ENCODE peak calls at places on chromosomes 4 and X, in eight cellular contexts. U, W, N, P, F, Y, H and B are unnamed samples.

GRCh38 chr4:71338846-71339593 is at the start of gene SLC4A4:
- DNase-seq in U (no peak), W (peak; percentile 69), N (no peak), P (no peak), F (no peak), Y (peak; percentile 58), H (peak; percentile 20), B (no peak)

GRCh38 chr4:168797176-168797575 is 212.9 kb downstream of the CBR4 start:
- DNase-seq in U (no peak), W (peak; percentile 93), N (no peak), P (no peak), F (no peak), Y (peak; percentile 83), H (peak; percentile 83), B (no peak)

GRCh38 chr4:153784300-153784699 is 4.6 kb downstream of the SFRP2 start:
- DNase-seq in U (no peak), W (no peak), N (no peak), P (no peak), F (no peak), Y (no peak), H (no peak), B (no peak)

GRCh38 chr4:180059216-180059881 is 2183.9 kb upstream of the TENM3 start:
- DNase-seq in U (no peak), W (no peak), N (peak; percentile 59), P (no peak), F (no peak), Y (no peak), H (no peak), B (peak; percentile 23)

GRCh38 chr4:138864961-138865720 is 150.4 kb upstream of the NOCT start:
- DNase-seq in U (peak; percentile 29), W (no peak), N (no peak), P (no peak), F (no peak), Y (no peak), H (no peak), B (no peak)

GRCh38 chr4:149754526-149754925 is 61.1 kb downstream of the IQCM start:
- DNase-seq in U (no peak), W (peak; percentile 36), N (peak; percentile 76), P (no peak), F (no peak), Y (peak; percentile 23), H (peak; percentile 19), B (no peak)

GRCh38 chr4:88841635-88842034 is 144.0 kb upstream of the NAP1L5 start:
- DNase-seq in U (no peak), W (peak; percentile 60), N (no peak), P (no peak), F (no peak), Y (peak; percentile 52), H (peak; percentile 12), B (no peak)

GRCh38 chr4:78602334-78602733 is 50.8 kb downstream of the ANXA3 start:
- DNase-seq in U (no peak), W (no peak), N (no peak), P (no peak), F (no peak), Y (no peak), H (no peak), B (no peak)

GRCh38 chr4:76896731-76897521 is 1.0 kb downstream of the SOWAHB start:
- DNase-seq in U (peak; percentile 70), W (no peak), N (peak; percentile 74), P (peak; percentile 23), F (no peak), Y (no peak), H (no peak), B (peak; percentile 51)

GRCh38 chr4:146976145-146976544 is 30.5 kb upstream of the TTC29 start:
- DNase-seq in U (no peak), W (no peak), N (no peak), P (no peak), F (no peak), Y (no peak), H (no peak), B (no peak)

GRCh38 chr4:118076958-118077766 is 42.9 kb downstream of the NDST3 start:
- DNase-seq in U (no peak), W (peak; percentile 46), N (peak; percentile 76), P (no peak), F (no peak), Y (peak; percentile 0), H (peak; percentile 29), B (peak; percentile 22)

GRCh38 chr4:26179316-26179760 is 141.5 kb upstream of the RBPJ start:
- DNase-seq in U (no peak), W (no peak), N (no peak), P (no peak), F (no peak), Y (no peak), H (no peak), B (no peak)

GRCh38 chr4:145775406-145775805 is 95.5 kb downstream of the C4orf51 start:
- DNase-seq in U (no peak), W (no peak), N (peak; percentile 29), P (no peak), F (no peak), Y (no peak), H (no peak), B (no peak)

GRCh38 chr4:38765391-38765790 is 17.4 kb downstream of the TLR10 start:
- DNase-seq in U (no peak), W (peak; percentile 68), N (no peak), P (no peak), F (no peak), Y (peak; percentile 69), H (peak; percentile 16), B (no peak)

GRCh38 chr4:76993787-76994641 is 44.5 kb downstream of the SEPTIN11 start:
- DNase-seq in U (no peak), W (no peak), N (no peak), P (peak; percentile 88), F (no peak), Y (no peak), H (no peak), B (no peak)

GRCh38 chrX:13432776-13433605 is 113.1 kb upstream of the ATXN3L start:
- DNase-seq in U (no peak), W (peak; percentile 90), N (no peak), P (no peak), F (no peak), Y (peak; percentile 67), H (peak; percentile 89), B (no peak)

GRCh38 chr4:161256172-161256571 is 907.6 kb downstream of the FSTL5 start:
- DNase-seq in U (no peak), W (peak; percentile 4), N (peak; percentile 27), P (no peak), F (no peak), Y (no peak), H (no peak), B (no peak)

GRCh38 chr4:150229538-150229937 is 151.3 kb downstream of the DCLK2 start:
- DNase-seq in U (no peak), W (peak; percentile 86), N (no peak), P (no peak), F (no peak), Y (no peak), H (peak; percentile 92), B (no peak)

DNA sequence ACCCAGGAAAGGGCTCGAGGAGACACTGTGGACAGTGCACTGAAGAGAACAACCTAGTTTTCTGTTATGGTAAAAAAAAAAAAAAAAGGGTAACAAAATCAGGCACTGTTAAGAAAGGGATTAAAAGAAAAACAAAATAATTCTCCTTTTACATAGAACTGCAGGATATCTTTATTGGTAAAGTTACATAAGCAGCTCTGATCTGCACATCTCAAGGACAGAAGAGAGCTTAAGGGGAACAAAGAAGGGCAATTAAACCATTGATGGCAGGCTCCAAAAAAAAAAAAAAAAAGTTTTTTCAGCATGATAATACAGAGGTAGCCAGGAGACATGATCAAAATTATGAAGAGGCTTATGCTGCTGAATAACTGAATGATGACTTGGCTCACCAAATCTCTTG is 85.0 kb downstream of the HDAC8 start:
- DNase-seq in U (no peak), W (no peak), N (no peak), P (no peak), F (no peak), Y (no peak), H (no peak), B (no peak)
- H3K4me3 ChIP-seq in U (no peak overlapping the region), W (no peak overlapping the region), N (no peak overlapping the region), P (no peak overlapping the region), F (no peak overlapping the region), Y (no peak overlapping the region), H (no peak overlapping the region), B (no peak overlapping the region)

DNA sequence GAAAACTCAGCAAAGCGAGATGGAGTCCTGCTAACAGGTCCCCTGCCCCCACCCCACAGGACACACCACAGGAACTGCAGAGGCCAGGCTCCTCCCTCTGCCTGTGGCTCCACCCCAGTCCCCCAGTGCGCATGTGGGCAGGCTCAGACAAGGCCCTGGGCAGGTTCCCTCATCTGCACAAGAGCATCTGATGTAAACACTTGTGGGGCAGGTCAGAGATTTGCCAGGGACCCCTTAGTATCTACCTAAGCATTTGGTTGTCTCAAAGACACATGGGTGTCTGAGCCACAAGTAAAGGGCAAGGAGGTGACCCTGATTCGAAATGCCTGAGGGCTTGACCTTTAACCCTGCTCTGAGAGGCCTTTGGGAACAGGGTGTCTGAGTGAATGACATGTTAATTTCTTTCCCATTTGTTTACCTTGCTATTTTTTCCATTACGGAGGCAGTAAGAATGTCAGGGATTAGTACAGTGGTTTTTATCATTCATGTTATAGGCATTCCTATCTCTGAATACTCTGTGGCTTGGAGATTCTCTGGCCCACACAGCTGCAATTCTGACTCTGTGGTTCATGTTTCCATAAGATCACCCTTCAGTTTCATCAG is 85.3 kb downstream of the ZNF518B start:
- DNase-seq in U (no peak), W (no peak), N (peak; percentile 7), P (no peak), F (no peak), Y (no peak), H (peak; percentile 41), B (no peak)
- H3K4me3 ChIP-seq in U (no peak overlapping the region), W (no peak overlapping the region), N (no peak overlapping the region), P (no peak overlapping the region), F (no peak overlapping the region), Y (no peak overlapping the region), H (no peak overlapping the region), B (no peak overlapping the region)

GRCh38 chr4:155954939-155955338 is 1.3 kb upstream of the CTSO start:
- DNase-seq in U (no peak), W (no peak), N (no peak), P (no peak), F (no peak), Y (no peak), H (no peak), B (no peak)

GRCh38 chr4:155953151-155954117 is at the start of gene CTSO:
- DNase-seq in U (peak; percentile 72), W (peak; percentile 86), N (peak; percentile 82), P (peak; percentile 77), F (peak; percentile 52), Y (no peak), H (peak; percentile 90), B (peak; percentile 76)

GRCh38 chr4:155950461-155950860 is 3.2 kb downstream of the CTSO start:
- DNase-seq in U (no peak), W (no peak), N (no peak), P (no peak), F (no peak), Y (no peak), H (no peak), B (no peak)

GRCh38 chr4:155954118-155954503 is 445 bp upstream of the CTSO start:
- DNase-seq in U (no peak), W (no peak), N (no peak), P (no peak), F (no peak), Y (no peak), H (no peak), B (peak; percentile 20)

GRCh38 chr4:155952546-155952945 is 1.1 kb downstream of the CTSO start:
- DNase-seq in U (no peak), W (peak; percentile 45), N (no peak), P (no peak), F (no peak), Y (no peak), H (peak; percentile 66), B (no peak)
- H3K4me3 ChIP-seq in U (peak overlapping the region; percentile 58), W (peak overlapping the region; percentile 78), N (no peak overlapping the region), P (no peak overlapping the region), F (no peak overlapping the region), Y (peak overlapping the region; percentile 70), H (peak overlapping the region; percentile 51), B (no peak overlapping the region)

GRCh38 chrX:107154787-107155620 is 36.4 kb upstream of the RBM41 start:
- DNase-seq in U (no peak), W (peak; percentile 59), N (peak; percentile 6), P (no peak), F (no peak), Y (peak; percentile 38), H (peak; percentile 2), B (no peak)
- H3K4me3 ChIP-seq in U (no peak overlapping the region), W (no peak overlapping the region), N (no peak overlapping the region), P (no peak overlapping the region), F (no peak overlapping the region), Y (no peak overlapping the region), H (no peak overlapping the region), B (no peak overlapping the region)